ENCODE peak calls at places on chromosomes 16 and 17, in ten cellular contexts. K, M, I, H, E, R, T, C, U and G are unnamed samples.

GRCh38 chr17:37273419-37274051 is 102.2 kb upstream of the C17orf78 start:
- DNase-seq in I (no peak), M (no peak), K (no peak), H (no peak), R (peak; percentile 87), T (peak; percentile 18), U (no peak), C (no peak), E (no peak), G (no peak)

GRCh38 chr16:5066511-5066910 is 755 bp upstream of the C16orf89 start:
- DNase-seq in C (no peak), I (no peak), E (no peak), U (no peak), K (no peak), T (no peak), H (no peak), R (no peak), M (no peak), G (no peak)

GRCh38 chr17:75352079-75352569 is 53.4 kb downstream of the GRB2 start:
- DNase-seq in C (no peak), H (no peak), U (no peak), E (peak; percentile 49), T (peak; percentile 44), I (peak; percentile 52), K (no peak), M (no peak), R (no peak), G (no peak)

GRCh38 chr17:6648181-6648580 is 3.2 kb downstream of the MED31 start:
- DNase-seq in U (no peak), R (peak; percentile 18), H (no peak), T (no peak), K (no peak), M (no peak), C (no peak), I (no peak), E (no peak), G (no peak)

GRCh38 chr16:74448990-74449389 is 27.7 kb upstream of the CLEC18B start:
- DNase-seq in I (peak; percentile 41), E (no peak), T (peak; percentile 95), R (peak; percentile 80), M (peak; percentile 42), K (no peak), C (peak; percentile 63), H (peak; percentile 94), U (peak; percentile 75), G (no peak)

GRCh38 chr17:48542956-48543853 is 1.7 kb downstream of the HOXB2 start:
- DNase-seq in U (peak; percentile 62), E (peak; percentile 90), T (no peak), R (peak; percentile 13), K (no peak), C (peak; percentile 47), M (peak; percentile 56), I (no peak), H (no peak), G (peak; percentile 46)

GRCh38 chr17:142102-142661 is 4.8 kb downstream of the SCGB1C2 start:
- DNase-seq in K (no peak), R (peak; percentile 34), U (peak; percentile 13), T (peak; percentile 29), I (peak; percentile 25), H (peak; percentile 11), M (peak; percentile 16), E (no peak), C (no peak), G (no peak)

GRCh38 chr17:76588182-76588581 is 2.5 kb upstream of the ST6GALNAC2 start:
- DNase-seq in K (no peak), H (no peak), E (no peak), R (no peak), U (no peak), C (no peak), T (no peak), M (peak; percentile 66), I (no peak), G (no peak)

GRCh38 chr16:75099738-75100615 is 16.6 kb downstream of the LDHD start:
- DNase-seq in K (no peak), H (no peak), R (no peak), U (no peak), I (no peak), E (no peak), M (no peak), C (no peak), T (no peak), G (no peak)

GRCh38 chr17:16407911-16408588 is 7.3 kb upstream of the TRPV2 start:
- DNase-seq in R (peak; percentile 64), U (peak; percentile 70), E (no peak), H (peak; percentile 26), K (no peak), T (peak; percentile 43), C (peak; percentile 64), I (peak; percentile 78), M (peak; percentile 74), G (no peak)

GRCh38 chr17:36934759-36935630 is 2.3 kb upstream of the LHX1 start:
- DNase-seq in C (no peak), H (no peak), I (no peak), T (no peak), R (no peak), E (peak; percentile 83), M (no peak), U (no peak), K (no peak), G (no peak)

GRCh38 chr17:39772415-39772814 is 34.7 kb downstream of the GRB7 start:
- DNase-seq in T (no peak), K (no peak), I (no peak), M (no peak), R (no peak), H (no peak), C (no peak), U (no peak), E (no peak), G (no peak)

GRCh38 chr17:11391134-11391533 is 150.1 kb downstream of the SHISA6 start:
- DNase-seq in C (no peak), H (no peak), M (no peak), T (no peak), K (no peak), U (peak; percentile 44), I (no peak), E (no peak), R (no peak), G (no peak)

GRCh38 chr16:68072038-68072695 is 13.0 kb upstream of the NFATC3 start:
- DNase-seq in C (no peak), M (peak; percentile 66), K (no peak), T (no peak), I (no peak), H (no peak), E (peak; percentile 39), U (peak; percentile 59), R (peak; percentile 22), G (no peak)

GRCh38 chr17:633641-634091 is 81.0 kb downstream of the VPS53 start:
- DNase-seq in M (peak; percentile 24), E (no peak), H (peak; percentile 90), T (peak; percentile 91), C (no peak), R (no peak), U (no peak), K (peak; percentile 37), I (no peak), G (no peak)

GRCh38 chr17:62778990-62779681 is 29.0 kb downstream of the MARCHF10 start:
- DNase-seq in U (no peak), H (peak; percentile 99), R (peak; percentile 94), I (peak; percentile 72), C (no peak), E (no peak), T (peak; percentile 99), M (no peak), K (no peak), G (peak; percentile 45)

GRCh38 chr16:54236761-54237160 is 49.8 kb downstream of the IRX3 start:
- DNase-seq in K (no peak), M (no peak), I (no peak), H (peak; percentile 47), U (no peak), C (no peak), R (peak; percentile 10), T (peak; percentile 55), E (no peak), G (no peak)

GRCh38 chr17:69969897-69970296 is 105.1 kb upstream of the KCNJ16 start:
- DNase-seq in U (no peak), R (no peak), T (peak; percentile 28), K (no peak), I (no peak), E (no peak), C (no peak), H (peak; percentile 18), M (no peak), G (no peak)
- H3K9me3 ChIP-seq in U (no peaks in the 10 kb centered on the region), R (peaks cover 28% of the 10 kb centered on the region), T (no peaks in the 10 kb centered on the region), K (peaks cover 11% of the 10 kb centered on the region), I (no peaks in the 10 kb centered on the region), E (no peaks in the 10 kb centered on the region), C (peaks cover 25% of the 10 kb centered on the region), H (peaks cover 13% of the 10 kb centered on the region), M (no peaks in the 10 kb centered on the region), G (no peaks in the 10 kb centered on the region)

DNA sequence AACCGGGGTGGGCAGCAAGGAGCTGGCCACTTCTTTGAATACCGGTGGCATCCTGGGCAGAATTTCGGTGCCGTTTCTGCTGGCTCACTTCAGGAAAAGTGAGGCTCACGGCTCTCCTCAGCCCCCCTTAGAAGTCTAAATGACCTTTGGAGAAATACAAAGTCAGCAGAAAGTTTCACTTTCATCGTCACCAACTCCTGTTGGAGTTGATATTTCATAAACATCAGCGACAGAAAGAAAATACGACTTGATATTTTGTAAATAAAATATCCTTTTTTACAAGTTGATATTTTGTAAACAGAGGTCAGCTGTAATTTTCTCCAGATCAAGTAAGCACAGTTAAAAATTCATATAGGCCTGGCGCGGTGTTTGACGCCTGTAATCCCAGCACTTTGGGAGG is 781 bp downstream of the ZNF75A start:
- DNase-seq in E (no peak), K (no peak), C (no peak), U (no peak), R (no peak), M (no peak), T (no peak), H (no peak), I (no peak), G (no peak)
- H3K9me3 ChIP-seq in E (peaks cover 66% of the 10 kb centered on the region), K (peaks cover 64% of the 10 kb centered on the region), C (peaks cover 86% of the 10 kb centered on the region), U (no peaks in the 10 kb centered on the region), R (peaks cover 52% of the 10 kb centered on the region), M (peaks cover 25% of the 10 kb centered on the region), T (peaks cover 2% of the 10 kb centered on the region), H (peaks cover 16% of the 10 kb centered on the region), I (peaks cover 22% of the 10 kb centered on the region), G (peaks cover 16% of the 10 kb centered on the region)

GRCh38 chr17:22492331-22492730 is 800.0 kb downstream of the KCNJ18 start:
- DNase-seq in M (no peak), E (no peak), I (no peak), T (no peak), K (no peak), C (no peak), U (no peak), H (no peak), R (no peak), G (no peak)

GRCh38 chr17:22484826-22485225 is 792.5 kb downstream of the KCNJ18 start:
- DNase-seq in T (no peak), M (no peak), U (no peak), H (no peak), R (no peak), C (no peak), E (no peak), I (no peak), K (no peak), G (no peak)

GRCh38 chr17:22490399-22490798 is 798.1 kb downstream of the KCNJ18 start:
- DNase-seq in E (no peak), K (no peak), R (no peak), H (no peak), I (no peak), T (no peak), U (no peak), M (no peak), C (no peak), G (no peak)
- H3K9me3 ChIP-seq in E (peaks cover 8% of the 10 kb centered on the region), K (no peaks in the 10 kb centered on the region), R (no peaks in the 10 kb centered on the region), H (no peaks in the 10 kb centered on the region), I (peaks cover 2% of the 10 kb centered on the region), T (no peaks in the 10 kb centered on the region), U (no peaks in the 10 kb centered on the region), M (no peaks in the 10 kb centered on the region), C (peaks cover 15% of the 10 kb centered on the region), G (peaks cover 4% of the 10 kb centered on the region)

GRCh38 chr16:35687071-35687470 is 2227.7 kb downstream of the TP53TG3F start:
- DNase-seq in U (no peak), R (no peak), T (no peak), H (no peak), E (no peak), C (no peak), I (no peak), M (no peak), K (no peak), G (no peak)
- H3K9me3 ChIP-seq in U (no peaks in the 10 kb centered on the region), R (peaks cover under 1% of the 10 kb centered on the region), T (no peaks in the 10 kb centered on the region), H (no peaks in the 10 kb centered on the region), E (peaks cover 2% of the 10 kb centered on the region), C (peaks cover 37% of the 10 kb centered on the region), I (no peaks in the 10 kb centered on the region), M (no peaks in the 10 kb centered on the region), K (no peaks in the 10 kb centered on the region), G (peaks cover 5% of the 10 kb centered on the region)